ENCODE peak calls at places on chromosome 17, in eight cellular contexts. One of them, this sample, is unnamed.

GRCh38 chr17:59476413-59476812 is 89.0 kb upstream of the DHX40 start:
- DNase-seq in EL: no peak
- DNase-seq in stimulated activated CD8-positive, alpha-beta memory T cell treated with anti-CD3 and anti-CD28 coated beads, Interleukin-15, amount 100 ng/mL, for 4 hours: no peak
- DNase-seq in stomach: no peak
- DNase-seq in chondrocyte: no peak
- DNase-seq in heart left ventricle: no peak
- DNase-seq in NCI-H1930: no peak
- DNase-seq in stimulated activated CD4-positive, alpha-beta T cell treated with anti-CD3 and anti-CD28 coated beads, Interleukin-2, amount 100 ng/mL, for 48 hours: no peak
- DNase-seq in this sample: no peak

GRCh38 chr17:38453951-38454421 is 25.7 kb downstream of the ARHGAP23 start:
- DNase-seq in EL: peak
- DNase-seq in stimulated activated CD8-positive, alpha-beta memory T cell treated with anti-CD3 and anti-CD28 coated beads, Interleukin-15, amount 100 ng/mL, for 4 hours: no peak
- DNase-seq in stomach: no peak
- DNase-seq in chondrocyte: no peak
- DNase-seq in heart left ventricle: no peak
- DNase-seq in NCI-H1930: no peak
- DNase-seq in stimulated activated CD4-positive, alpha-beta T cell treated with anti-CD3 and anti-CD28 coated beads, Interleukin-2, amount 100 ng/mL, for 48 hours: no peak
- DNase-seq in this sample: no peak

GRCh38 chr17:12122091-12122490 is 101.4 kb downstream of the MAP2K4 start:
- DNase-seq in EL: no peak
- DNase-seq in stimulated activated CD8-positive, alpha-beta memory T cell treated with anti-CD3 and anti-CD28 coated beads, Interleukin-15, amount 100 ng/mL, for 4 hours: no peak
- DNase-seq in stomach: no peak
- DNase-seq in chondrocyte: no peak
- DNase-seq in heart left ventricle: no peak
- DNase-seq in NCI-H1930: no peak
- DNase-seq in stimulated activated CD4-positive, alpha-beta T cell treated with anti-CD3 and anti-CD28 coated beads, Interleukin-2, amount 100 ng/mL, for 48 hours: no peak
- DNase-seq in this sample: no peak

GRCh38 chr17:1012823-1013728 is 16.1 kb downstream of the TIMM22 start:
- DNase-seq in EL: no peak
- DNase-seq in stimulated activated CD8-positive, alpha-beta memory T cell treated with anti-CD3 and anti-CD28 coated beads, Interleukin-15, amount 100 ng/mL, for 4 hours: no peak
- DNase-seq in stomach: no peak
- DNase-seq in chondrocyte: peak
- DNase-seq in heart left ventricle: peak
- DNase-seq in NCI-H1930: no peak
- DNase-seq in stimulated activated CD4-positive, alpha-beta T cell treated with anti-CD3 and anti-CD28 coated beads, Interleukin-2, amount 100 ng/mL, for 48 hours: no peak
- DNase-seq in this sample: no peak

GRCh38 chr17:33284022-33284421 is 9.1 kb downstream of the ASIC2 start:
- DNase-seq in EL: peak
- DNase-seq in stimulated activated CD8-positive, alpha-beta memory T cell treated with anti-CD3 and anti-CD28 coated beads, Interleukin-15, amount 100 ng/mL, for 4 hours: no peak
- DNase-seq in stomach: peak
- DNase-seq in chondrocyte: no peak
- DNase-seq in heart left ventricle: no peak
- DNase-seq in NCI-H1930: no peak
- DNase-seq in stimulated activated CD4-positive, alpha-beta T cell treated with anti-CD3 and anti-CD28 coated beads, Interleukin-2, amount 100 ng/mL, for 48 hours: no peak
- DNase-seq in this sample: peak

GRCh38 chr17:31582151-31582907 is 190.9 kb downstream of the RAB11FIP4 start:
- DNase-seq in EL: no peak
- DNase-seq in stimulated activated CD8-positive, alpha-beta memory T cell treated with anti-CD3 and anti-CD28 coated beads, Interleukin-15, amount 100 ng/mL, for 4 hours: no peak
- DNase-seq in stomach: peak
- DNase-seq in chondrocyte: no peak
- DNase-seq in heart left ventricle: peak
- DNase-seq in NCI-H1930: no peak
- DNase-seq in stimulated activated CD4-positive, alpha-beta T cell treated with anti-CD3 and anti-CD28 coated beads, Interleukin-2, amount 100 ng/mL, for 48 hours: no peak
- DNase-seq in this sample: no peak

GRCh38 chr17:76014100-76014924 is 12.8 kb downstream of the EVPL start:
- DNase-seq in EL: peak
- DNase-seq in stimulated activated CD8-positive, alpha-beta memory T cell treated with anti-CD3 and anti-CD28 coated beads, Interleukin-15, amount 100 ng/mL, for 4 hours: peak
- DNase-seq in stomach: peak
- DNase-seq in chondrocyte: no peak
- DNase-seq in heart left ventricle: peak
- DNase-seq in NCI-H1930: peak
- DNase-seq in stimulated activated CD4-positive, alpha-beta T cell treated with anti-CD3 and anti-CD28 coated beads, Interleukin-2, amount 100 ng/mL, for 48 hours: peak
- DNase-seq in this sample: peak

GRCh38 chr17:41894791-41895331 is 23.9 kb downstream of the ACLY start:
- DNase-seq in EL: peak
- DNase-seq in stimulated activated CD8-positive, alpha-beta memory T cell treated with anti-CD3 and anti-CD28 coated beads, Interleukin-15, amount 100 ng/mL, for 4 hours: no peak
- DNase-seq in stomach: no peak
- DNase-seq in chondrocyte: no peak
- DNase-seq in heart left ventricle: no peak
- DNase-seq in NCI-H1930: no peak
- DNase-seq in stimulated activated CD4-positive, alpha-beta T cell treated with anti-CD3 and anti-CD28 coated beads, Interleukin-2, amount 100 ng/mL, for 48 hours: no peak
- DNase-seq in this sample: no peak

GRCh38 chr17:31678431-31678830 is 180.6 kb downstream of the COPRS start:
- DNase-seq in EL: peak
- DNase-seq in stimulated activated CD8-positive, alpha-beta memory T cell treated with anti-CD3 and anti-CD28 coated beads, Interleukin-15, amount 100 ng/mL, for 4 hours: no peak
- DNase-seq in stomach: no peak
- DNase-seq in chondrocyte: no peak
- DNase-seq in heart left ventricle: peak
- DNase-seq in NCI-H1930: no peak
- DNase-seq in stimulated activated CD4-positive, alpha-beta T cell treated with anti-CD3 and anti-CD28 coated beads, Interleukin-2, amount 100 ng/mL, for 48 hours: no peak
- DNase-seq in this sample: no peak

GRCh38 chr17:3827124-3827773 is 18.8 kb downstream of the NCBP3 start:
- DNase-seq in EL: peak
- DNase-seq in stimulated activated CD8-positive, alpha-beta memory T cell treated with anti-CD3 and anti-CD28 coated beads, Interleukin-15, amount 100 ng/mL, for 4 hours: no peak
- DNase-seq in stomach: peak
- DNase-seq in chondrocyte: no peak
- DNase-seq in heart left ventricle: no peak
- DNase-seq in NCI-H1930: no peak
- DNase-seq in stimulated activated CD4-positive, alpha-beta T cell treated with anti-CD3 and anti-CD28 coated beads, Interleukin-2, amount 100 ng/mL, for 48 hours: peak
- DNase-seq in this sample: peak

GRCh38 chr17:62718420-62718819 is 89.7 kb downstream of the MARCHF10 start:
- DNase-seq in EL: peak
- DNase-seq in stimulated activated CD8-positive, alpha-beta memory T cell treated with anti-CD3 and anti-CD28 coated beads, Interleukin-15, amount 100 ng/mL, for 4 hours: no peak
- DNase-seq in stomach: no peak
- DNase-seq in chondrocyte: no peak
- DNase-seq in heart left ventricle: no peak
- DNase-seq in NCI-H1930: no peak
- DNase-seq in stimulated activated CD4-positive, alpha-beta T cell treated with anti-CD3 and anti-CD28 coated beads, Interleukin-2, amount 100 ng/mL, for 48 hours: no peak
- DNase-seq in this sample: no peak

GRCh38 chr17:19753661-19754463 is 5.8 kb upstream of the ALDH3A1 start:
- DNase-seq in EL: peak
- DNase-seq in stimulated activated CD8-positive, alpha-beta memory T cell treated with anti-CD3 and anti-CD28 coated beads, Interleukin-15, amount 100 ng/mL, for 4 hours: no peak
- DNase-seq in stomach: peak
- DNase-seq in chondrocyte: peak
- DNase-seq in heart left ventricle: peak
- DNase-seq in NCI-H1930: peak
- DNase-seq in stimulated activated CD4-positive, alpha-beta T cell treated with anti-CD3 and anti-CD28 coated beads, Interleukin-2, amount 100 ng/mL, for 48 hours: no peak
- DNase-seq in this sample: no peak

GRCh38 chr17:61427567-61427966 is 24.7 kb upstream of the TBX4 start:
- DNase-seq in EL: no peak
- DNase-seq in stimulated activated CD8-positive, alpha-beta memory T cell treated with anti-CD3 and anti-CD28 coated beads, Interleukin-15, amount 100 ng/mL, for 4 hours: no peak
- DNase-seq in stomach: no peak
- DNase-seq in chondrocyte: no peak
- DNase-seq in heart left ventricle: no peak
- DNase-seq in NCI-H1930: no peak
- DNase-seq in stimulated activated CD4-positive, alpha-beta T cell treated with anti-CD3 and anti-CD28 coated beads, Interleukin-2, amount 100 ng/mL, for 48 hours: no peak
- DNase-seq in this sample: no peak

GRCh38 chr17:39981207-39982068 is 831 bp downstream of the PSMD3 start:
- DNase-seq in EL: no peak
- DNase-seq in stimulated activated CD8-positive, alpha-beta memory T cell treated with anti-CD3 and anti-CD28 coated beads, Interleukin-15, amount 100 ng/mL, for 4 hours: no peak
- DNase-seq in stomach: no peak
- DNase-seq in chondrocyte: no peak
- DNase-seq in heart left ventricle: no peak
- DNase-seq in NCI-H1930: no peak
- DNase-seq in stimulated activated CD4-positive, alpha-beta T cell treated with anti-CD3 and anti-CD28 coated beads, Interleukin-2, amount 100 ng/mL, for 48 hours: no peak
- DNase-seq in this sample: no peak

GRCh38 chr17:34606721-34607120 is 27.3 kb downstream of the TMEM132E start:
- DNase-seq in EL: no peak
- DNase-seq in stimulated activated CD8-positive, alpha-beta memory T cell treated with anti-CD3 and anti-CD28 coated beads, Interleukin-15, amount 100 ng/mL, for 4 hours: no peak
- DNase-seq in stomach: no peak
- DNase-seq in chondrocyte: no peak
- DNase-seq in heart left ventricle: no peak
- DNase-seq in NCI-H1930: no peak
- DNase-seq in stimulated activated CD4-positive, alpha-beta T cell treated with anti-CD3 and anti-CD28 coated beads, Interleukin-2, amount 100 ng/mL, for 48 hours: no peak
- DNase-seq in this sample: no peak

GRCh38 chr17:8674344-8675305 is 44.1 kb upstream of the MYH10 start:
- DNase-seq in EL: no peak
- DNase-seq in stimulated activated CD8-positive, alpha-beta memory T cell treated with anti-CD3 and anti-CD28 coated beads, Interleukin-15, amount 100 ng/mL, for 4 hours: no peak
- DNase-seq in stomach: no peak
- DNase-seq in chondrocyte: no peak
- DNase-seq in heart left ventricle: peak
- DNase-seq in NCI-H1930: no peak
- DNase-seq in stimulated activated CD4-positive, alpha-beta T cell treated with anti-CD3 and anti-CD28 coated beads, Interleukin-2, amount 100 ng/mL, for 48 hours: no peak
- DNase-seq in this sample: no peak

GRCh38 chr17:48472485-48473281 is 42.7 kb upstream of the SKAP1 start:
- DNase-seq in EL: peak
- DNase-seq in stimulated activated CD8-positive, alpha-beta memory T cell treated with anti-CD3 and anti-CD28 coated beads, Interleukin-15, amount 100 ng/mL, for 4 hours: no peak
- DNase-seq in stomach: no peak
- DNase-seq in chondrocyte: no peak
- DNase-seq in heart left ventricle: no peak
- DNase-seq in NCI-H1930: no peak
- DNase-seq in stimulated activated CD4-positive, alpha-beta T cell treated with anti-CD3 and anti-CD28 coated beads, Interleukin-2, amount 100 ng/mL, for 48 hours: no peak
- DNase-seq in this sample: no peak

GRCh38 chr17:1783834-1784611 is 22.2 kb downstream of the SERPINF1 start:
- DNase-seq in EL: peak
- DNase-seq in stimulated activated CD8-positive, alpha-beta memory T cell treated with anti-CD3 and anti-CD28 coated beads, Interleukin-15, amount 100 ng/mL, for 4 hours: no peak
- DNase-seq in stomach: peak
- DNase-seq in chondrocyte: peak
- DNase-seq in heart left ventricle: peak
- DNase-seq in NCI-H1930: no peak
- DNase-seq in stimulated activated CD4-positive, alpha-beta T cell treated with anti-CD3 and anti-CD28 coated beads, Interleukin-2, amount 100 ng/mL, for 48 hours: no peak
- DNase-seq in this sample: peak

GRCh38 chr17:60383379-60383778 is 8.6 kb downstream of the USP32 start:
- DNase-seq in EL: no peak
- DNase-seq in stimulated activated CD8-positive, alpha-beta memory T cell treated with anti-CD3 and anti-CD28 coated beads, Interleukin-15, amount 100 ng/mL, for 4 hours: no peak
- DNase-seq in stomach: no peak
- DNase-seq in chondrocyte: no peak
- DNase-seq in heart left ventricle: no peak
- DNase-seq in NCI-H1930: no peak
- DNase-seq in stimulated activated CD4-positive, alpha-beta T cell treated with anti-CD3 and anti-CD28 coated beads, Interleukin-2, amount 100 ng/mL, for 48 hours: no peak
- DNase-seq in this sample: no peak

GRCh38 chr17:66543526-66543925 is 241.1 kb downstream of the PRKCA start:
- DNase-seq in EL: no peak
- DNase-seq in stimulated activated CD8-positive, alpha-beta memory T cell treated with anti-CD3 and anti-CD28 coated beads, Interleukin-15, amount 100 ng/mL, for 4 hours: no peak
- DNase-seq in stomach: no peak
- DNase-seq in chondrocyte: no peak
- DNase-seq in heart left ventricle: no peak
- DNase-seq in NCI-H1930: no peak
- DNase-seq in stimulated activated CD4-positive, alpha-beta T cell treated with anti-CD3 and anti-CD28 coated beads, Interleukin-2, amount 100 ng/mL, for 48 hours: no peak
- DNase-seq in this sample: no peak

GRCh38 chr17:42097691-42098661 is at the start of gene ZNF385C:
- DNase-seq in EL: no peak
- DNase-seq in stimulated activated CD8-positive, alpha-beta memory T cell treated with anti-CD3 and anti-CD28 coated beads, Interleukin-15, amount 100 ng/mL, for 4 hours: peak
- DNase-seq in stomach: peak
- DNase-seq in chondrocyte: no peak
- DNase-seq in heart left ventricle: no peak
- DNase-seq in NCI-H1930: no peak
- DNase-seq in stimulated activated CD4-positive, alpha-beta T cell treated with anti-CD3 and anti-CD28 coated beads, Interleukin-2, amount 100 ng/mL, for 48 hours: peak
- DNase-seq in this sample: no peak

GRCh38 chr17:75511610-75512575 is 3.4 kb downstream of the CASKIN2 start:
- DNase-seq in EL: peak
- DNase-seq in stimulated activated CD8-positive, alpha-beta memory T cell treated with anti-CD3 and anti-CD28 coated beads, Interleukin-15, amount 100 ng/mL, for 4 hours: no peak
- DNase-seq in stomach: peak
- DNase-seq in chondrocyte: no peak
- DNase-seq in heart left ventricle: peak
- DNase-seq in NCI-H1930: no peak
- DNase-seq in stimulated activated CD4-positive, alpha-beta T cell treated with anti-CD3 and anti-CD28 coated beads, Interleukin-2, amount 100 ng/mL, for 48 hours: no peak
- DNase-seq in this sample: peak

GRCh38 chr17:66730497-66730923 is 104.4 kb upstream of the CACNG5 start:
- DNase-seq in EL: no peak
- DNase-seq in stimulated activated CD8-positive, alpha-beta memory T cell treated with anti-CD3 and anti-CD28 coated beads, Interleukin-15, amount 100 ng/mL, for 4 hours: no peak
- DNase-seq in stomach: no peak
- DNase-seq in chondrocyte: no peak
- DNase-seq in heart left ventricle: no peak
- DNase-seq in NCI-H1930: no peak
- DNase-seq in stimulated activated CD4-positive, alpha-beta T cell treated with anti-CD3 and anti-CD28 coated beads, Interleukin-2, amount 100 ng/mL, for 48 hours: no peak
- DNase-seq in this sample: no peak

This sample was measured in HepG2.